ENCODE peak calls at places on chromosome 2, in ten cellular contexts. One of them, this sample, is unnamed.

GRCh38 chr2:201793631-201794030 is 12.7 kb upstream of the CDK15 start:
- DNase-seq in tibial nerve: no peak
- DNase-seq in mammary epithelial cell: peak
- DNase-seq in uterus: no peak
- DNase-seq in epithelial cell of proximal tubule: no peak
- DNase-seq in dorsolateral prefrontal cortex: no peak
- DNase-seq in A549: no peak
- DNase-seq in bronchial epithelial cell: peak
- DNase-seq in GM12878: no peak
- DNase-seq in hepatocyte: no peak
- DNase-seq in this sample: no peak

GRCh38 chr2:75870654-75871137 is 160.0 kb upstream of the GCFC2 start:
- DNase-seq in tibial nerve: no peak
- DNase-seq in mammary epithelial cell: no peak
- DNase-seq in uterus: no peak
- DNase-seq in epithelial cell of proximal tubule: no peak
- DNase-seq in dorsolateral prefrontal cortex: no peak
- DNase-seq in A549: no peak
- DNase-seq in bronchial epithelial cell: no peak
- DNase-seq in GM12878: no peak
- DNase-seq in hepatocyte: no peak
- DNase-seq in this sample: no peak

GRCh38 chr2:226581004-226581403 is 218.6 kb downstream of the IRS1 start:
- DNase-seq in tibial nerve: no peak
- DNase-seq in mammary epithelial cell: no peak
- DNase-seq in uterus: no peak
- DNase-seq in epithelial cell of proximal tubule: no peak
- DNase-seq in dorsolateral prefrontal cortex: no peak
- DNase-seq in A549: no peak
- DNase-seq in bronchial epithelial cell: no peak
- DNase-seq in GM12878: no peak
- DNase-seq in hepatocyte: no peak
- DNase-seq in this sample: no peak

GRCh38 chr2:126244937-126245336 is 411.0 kb upstream of the GYPC start:
- DNase-seq in tibial nerve: peak
- DNase-seq in mammary epithelial cell: no peak
- DNase-seq in uterus: no peak
- DNase-seq in epithelial cell of proximal tubule: no peak
- DNase-seq in dorsolateral prefrontal cortex: no peak
- DNase-seq in A549: no peak
- DNase-seq in bronchial epithelial cell: no peak
- DNase-seq in GM12878: peak
- DNase-seq in hepatocyte: peak
- DNase-seq in this sample: peak

GRCh38 chr2:67694464-67694863 is 297.3 kb downstream of the ETAA1 start:
- DNase-seq in tibial nerve: no peak
- DNase-seq in mammary epithelial cell: no peak
- DNase-seq in uterus: no peak
- DNase-seq in epithelial cell of proximal tubule: no peak
- DNase-seq in dorsolateral prefrontal cortex: no peak
- DNase-seq in A549: no peak
- DNase-seq in bronchial epithelial cell: no peak
- DNase-seq in GM12878: no peak
- DNase-seq in hepatocyte: no peak
- DNase-seq in this sample: no peak

GRCh38 chr2:42492691-42493467 is 903 bp downstream of the KCNG3 start:
- DNase-seq in tibial nerve: no peak
- DNase-seq in mammary epithelial cell: no peak
- DNase-seq in uterus: no peak
- DNase-seq in epithelial cell of proximal tubule: no peak
- DNase-seq in dorsolateral prefrontal cortex: no peak
- DNase-seq in A549: no peak
- DNase-seq in bronchial epithelial cell: no peak
- DNase-seq in GM12878: no peak
- DNase-seq in hepatocyte: peak
- DNase-seq in this sample: no peak

GRCh38 chr2:9944330-9944758 is 7.1 kb upstream of the GRHL1 start:
- DNase-seq in tibial nerve: no peak
- DNase-seq in mammary epithelial cell: peak
- DNase-seq in uterus: no peak
- DNase-seq in epithelial cell of proximal tubule: no peak
- DNase-seq in dorsolateral prefrontal cortex: no peak
- DNase-seq in A549: no peak
- DNase-seq in bronchial epithelial cell: peak
- DNase-seq in GM12878: no peak
- DNase-seq in hepatocyte: no peak
- DNase-seq in this sample: no peak

GRCh38 chr2:176105078-176105726 is 1.9 kb upstream of the HOXD11 start:
- DNase-seq in tibial nerve: no peak
- DNase-seq in mammary epithelial cell: no peak
- DNase-seq in uterus: peak
- DNase-seq in epithelial cell of proximal tubule: no peak
- DNase-seq in dorsolateral prefrontal cortex: no peak
- DNase-seq in A549: no peak
- DNase-seq in bronchial epithelial cell: no peak
- DNase-seq in GM12878: no peak
- DNase-seq in hepatocyte: no peak
- DNase-seq in this sample: no peak

GRCh38 chr2:189826039-189826438 is 41.8 kb downstream of the PMS1 start:
- DNase-seq in tibial nerve: no peak
- DNase-seq in mammary epithelial cell: no peak
- DNase-seq in uterus: no peak
- DNase-seq in epithelial cell of proximal tubule: no peak
- DNase-seq in dorsolateral prefrontal cortex: no peak
- DNase-seq in A549: no peak
- DNase-seq in bronchial epithelial cell: no peak
- DNase-seq in GM12878: no peak
- DNase-seq in hepatocyte: no peak
- DNase-seq in this sample: no peak

GRCh38 chr2:189082576-189082975 is 97.0 kb downstream of the COL5A2 start:
- DNase-seq in tibial nerve: no peak
- DNase-seq in mammary epithelial cell: no peak
- DNase-seq in uterus: no peak
- DNase-seq in epithelial cell of proximal tubule: no peak
- DNase-seq in dorsolateral prefrontal cortex: no peak
- DNase-seq in A549: no peak
- DNase-seq in bronchial epithelial cell: no peak
- DNase-seq in GM12878: no peak
- DNase-seq in hepatocyte: peak
- DNase-seq in this sample: no peak

GRCh38 chr2:238854699-238855111 is 6.8 kb downstream of the TWIST2 start:
- DNase-seq in tibial nerve: no peak
- DNase-seq in mammary epithelial cell: no peak
- DNase-seq in uterus: no peak
- DNase-seq in epithelial cell of proximal tubule: no peak
- DNase-seq in dorsolateral prefrontal cortex: no peak
- DNase-seq in A549: no peak
- DNase-seq in bronchial epithelial cell: no peak
- DNase-seq in GM12878: no peak
- DNase-seq in hepatocyte: no peak
- DNase-seq in this sample: no peak

GRCh38 chr2:238854246-238854645 is 6.4 kb downstream of the TWIST2 start:
- DNase-seq in tibial nerve: no peak
- DNase-seq in mammary epithelial cell: no peak
- DNase-seq in uterus: no peak
- DNase-seq in epithelial cell of proximal tubule: no peak
- DNase-seq in dorsolateral prefrontal cortex: no peak
- DNase-seq in A549: no peak
- DNase-seq in bronchial epithelial cell: no peak
- DNase-seq in GM12878: no peak
- DNase-seq in hepatocyte: no peak
- DNase-seq in this sample: no peak

GRCh38 chr2:238853218-238853617 is 5.3 kb downstream of the TWIST2 start:
- DNase-seq in tibial nerve: no peak
- DNase-seq in mammary epithelial cell: no peak
- DNase-seq in uterus: no peak
- DNase-seq in epithelial cell of proximal tubule: no peak
- DNase-seq in dorsolateral prefrontal cortex: no peak
- DNase-seq in A549: no peak
- DNase-seq in bronchial epithelial cell: no peak
- DNase-seq in GM12878: no peak
- DNase-seq in hepatocyte: no peak
- DNase-seq in this sample: no peak

GRCh38 chr2:238852186-238852869 is 4.4 kb downstream of the TWIST2 start:
- DNase-seq in tibial nerve: no peak
- DNase-seq in mammary epithelial cell: no peak
- DNase-seq in uterus: no peak
- DNase-seq in epithelial cell of proximal tubule: no peak
- DNase-seq in dorsolateral prefrontal cortex: no peak
- DNase-seq in A549: no peak
- DNase-seq in bronchial epithelial cell: no peak
- DNase-seq in GM12878: no peak
- DNase-seq in hepatocyte: no peak
- DNase-seq in this sample: no peak

GRCh38 chr2:238853724-238854123 is 5.8 kb downstream of the TWIST2 start:
- DNase-seq in tibial nerve: no peak
- DNase-seq in mammary epithelial cell: no peak
- DNase-seq in uterus: no peak
- DNase-seq in epithelial cell of proximal tubule: no peak
- DNase-seq in dorsolateral prefrontal cortex: no peak
- DNase-seq in A549: no peak
- DNase-seq in bronchial epithelial cell: no peak
- DNase-seq in GM12878: no peak
- DNase-seq in hepatocyte: no peak
- DNase-seq in this sample: no peak
- H3K4me3 ChIP-seq in tibial nerve: no peak
- H3K4me3 ChIP-seq in mammary epithelial cell: no peak
- H3K4me3 ChIP-seq in uterus: no peak
- H3K4me3 ChIP-seq in epithelial cell of proximal tubule: no peak
- H3K4me3 ChIP-seq in dorsolateral prefrontal cortex: no peak
- H3K4me3 ChIP-seq in A549: no peak
- H3K4me3 ChIP-seq in bronchial epithelial cell: no peak
- H3K4me3 ChIP-seq in GM12878: no peak
- H3K4me3 ChIP-seq in hepatocyte: no peak
- H3K4me3 ChIP-seq in this sample: no peak

DNA sequence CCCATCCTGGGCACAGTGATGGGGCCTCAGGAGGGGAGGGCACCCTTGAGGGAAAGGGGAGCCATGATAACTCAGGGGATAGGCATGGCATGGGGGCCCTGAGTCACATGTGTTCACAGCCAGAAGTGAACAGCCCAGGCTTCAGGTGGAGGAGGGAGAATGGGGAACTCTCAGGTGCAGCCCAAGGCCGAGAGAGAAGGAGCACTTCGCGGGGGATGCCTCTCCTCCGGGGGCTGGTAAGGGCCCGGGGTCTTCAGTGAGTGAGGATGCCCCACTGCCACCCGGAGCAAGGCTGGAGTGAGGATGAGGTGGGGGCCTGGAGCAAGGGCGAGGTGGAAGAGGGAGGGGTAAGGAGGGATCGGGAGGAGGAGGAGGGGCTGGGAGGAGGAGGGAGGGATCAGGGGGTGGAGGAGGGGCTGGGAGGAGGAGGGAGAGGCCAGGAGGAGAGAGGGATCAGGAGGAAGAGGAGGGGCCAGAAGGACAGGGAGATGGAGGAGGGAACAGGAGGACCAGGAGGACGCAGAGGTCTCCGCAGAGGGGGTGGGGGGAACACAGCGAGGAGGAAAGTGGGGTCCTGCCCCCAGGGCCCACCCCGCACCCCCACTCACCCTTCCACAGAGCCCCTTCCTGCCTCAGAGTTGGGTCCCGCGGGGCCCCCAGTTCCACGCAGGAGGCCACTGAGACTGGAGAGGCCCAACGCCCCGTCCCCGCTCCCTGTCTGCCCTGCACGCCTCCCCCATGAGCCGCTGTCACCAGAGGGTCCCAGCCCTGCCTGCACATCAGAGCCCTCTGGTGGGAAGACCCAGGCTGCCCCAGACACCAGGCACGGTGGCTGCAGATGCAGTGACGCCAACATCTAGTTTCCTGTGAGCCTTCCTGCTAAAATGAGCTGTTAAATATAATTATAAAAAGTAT is 42.8 kb downstream of the RAMP1 start:
- DNase-seq in tibial nerve: no peak
- DNase-seq in mammary epithelial cell: no peak
- DNase-seq in uterus: peak
- DNase-seq in epithelial cell of proximal tubule: no peak
- DNase-seq in dorsolateral prefrontal cortex: no peak
- DNase-seq in A549: no peak
- DNase-seq in bronchial epithelial cell: no peak
- DNase-seq in GM12878: no peak
- DNase-seq in hepatocyte: no peak
- DNase-seq in this sample: no peak
- TF ChIP-seq CTCF in tibial nerve: no peak
- TF ChIP-seq CTCF in mammary epithelial cell: no peak
- TF ChIP-seq CTCF in uterus: no peak
- TF ChIP-seq CTCF in epithelial cell of proximal tubule: no peak
- TF ChIP-seq CTCF in dorsolateral prefrontal cortex: no peak
- TF ChIP-seq CTCF in A549: no peak
- TF ChIP-seq CTCF in bronchial epithelial cell: no peak
- TF ChIP-seq CTCF in GM12878: no peak
- TF ChIP-seq CTCF in hepatocyte: no peak
- TF ChIP-seq CTCF in this sample: no peak

GRCh38 chr2:122041455-122041854 is 286.0 kb downstream of the TSN start:
- DNase-seq in tibial nerve: no peak
- DNase-seq in mammary epithelial cell: no peak
- DNase-seq in uterus: no peak
- DNase-seq in epithelial cell of proximal tubule: no peak
- DNase-seq in dorsolateral prefrontal cortex: no peak
- DNase-seq in A549: no peak
- DNase-seq in bronchial epithelial cell: no peak
- DNase-seq in GM12878: no peak
- DNase-seq in hepatocyte: no peak
- DNase-seq in this sample: no peak
- H3K4me3 ChIP-seq in tibial nerve: no peak
- H3K4me3 ChIP-seq in mammary epithelial cell: no peak
- H3K4me3 ChIP-seq in uterus: no peak
- H3K4me3 ChIP-seq in epithelial cell of proximal tubule: no peak
- H3K4me3 ChIP-seq in dorsolateral prefrontal cortex: no peak
- H3K4me3 ChIP-seq in A549: no peak
- H3K4me3 ChIP-seq in bronchial epithelial cell: no peak
- H3K4me3 ChIP-seq in GM12878: no peak
- H3K4me3 ChIP-seq in hepatocyte: no peak
- H3K4me3 ChIP-seq in this sample: no peak

GRCh38 chr2:54497738-54498680 is 41.9 kb downstream of the SPTBN1 start:
- DNase-seq in tibial nerve: no peak
- DNase-seq in mammary epithelial cell: no peak
- DNase-seq in uterus: peak
- DNase-seq in epithelial cell of proximal tubule: no peak
- DNase-seq in dorsolateral prefrontal cortex: no peak
- DNase-seq in A549: no peak
- DNase-seq in bronchial epithelial cell: no peak
- DNase-seq in GM12878: no peak
- DNase-seq in hepatocyte: peak
- DNase-seq in this sample: no peak
- TF ChIP-seq CTCF in tibial nerve: no peak
- TF ChIP-seq CTCF in mammary epithelial cell: no peak
- TF ChIP-seq CTCF in uterus: peak
- TF ChIP-seq CTCF in epithelial cell of proximal tubule: peak
- TF ChIP-seq CTCF in dorsolateral prefrontal cortex: peak
- TF ChIP-seq CTCF in A549: peak
- TF ChIP-seq CTCF in bronchial epithelial cell: no peak
- TF ChIP-seq CTCF in GM12878: peak
- TF ChIP-seq CTCF in hepatocyte: peak
- TF ChIP-seq CTCF in this sample: no peak

DNA sequence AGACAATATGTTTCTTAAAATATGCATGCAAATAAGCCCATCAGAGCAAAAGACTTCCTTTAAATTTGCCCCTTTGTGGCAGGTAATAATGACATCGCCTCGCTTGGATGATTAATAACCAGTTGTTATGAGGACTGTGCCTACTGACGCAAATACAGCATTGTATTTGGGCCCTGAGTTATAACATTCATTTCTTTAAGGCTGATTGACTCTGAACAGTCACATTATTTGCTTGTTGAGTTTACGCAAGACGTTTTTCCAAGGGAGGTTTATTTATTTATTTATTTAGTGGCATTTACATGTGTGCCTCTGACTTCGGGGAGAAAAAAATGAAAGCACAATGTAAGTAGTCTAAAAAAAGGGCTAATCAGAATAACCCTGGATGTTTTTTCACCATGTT is 88.3 kb downstream of the SLC8A1 start:
- DNase-seq in tibial nerve: no peak
- DNase-seq in mammary epithelial cell: no peak
- DNase-seq in uterus: no peak
- DNase-seq in epithelial cell of proximal tubule: no peak
- DNase-seq in dorsolateral prefrontal cortex: no peak
- DNase-seq in A549: no peak
- DNase-seq in bronchial epithelial cell: peak
- DNase-seq in GM12878: no peak
- DNase-seq in hepatocyte: no peak
- DNase-seq in this sample: no peak
- H3K4me3 ChIP-seq in tibial nerve: no peak
- H3K4me3 ChIP-seq in mammary epithelial cell: no peak
- H3K4me3 ChIP-seq in uterus: peak
- H3K4me3 ChIP-seq in epithelial cell of proximal tubule: no peak
- H3K4me3 ChIP-seq in dorsolateral prefrontal cortex: peak
- H3K4me3 ChIP-seq in A549: no peak
- H3K4me3 ChIP-seq in bronchial epithelial cell: no peak
- H3K4me3 ChIP-seq in GM12878: no peak
- H3K4me3 ChIP-seq in hepatocyte: no peak
- H3K4me3 ChIP-seq in this sample: no peak